ENCODE peak calls at places on chromosomes 16 and 17, in five cellular contexts. One of them, this sample, is unnamed. For H3K36me3, the result is how much of the 10 kb centered on the place peaks cover.

GRCh38 chr16:49902908-49903307 is 47.0 kb upstream of the ZNF423 start:
- DNase-seq in H7: no peak
- DNase-seq in SK-N-MC: no peak
- DNase-seq in tibial nerve: no peak
- DNase-seq in neuronal stem cell: no peak
- DNase-seq in this sample: no peak

GRCh38 chr17:9116861-9117568 is 95.7 kb downstream of the NTN1 start:
- DNase-seq in H7: peak
- DNase-seq in SK-N-MC: no peak
- DNase-seq in tibial nerve: no peak
- DNase-seq in neuronal stem cell: no peak
- DNase-seq in this sample: no peak

GRCh38 chr17:41486809-41487530 is 2.7 kb downstream of the KRT36 start:
- DNase-seq in H7: peak
- DNase-seq in SK-N-MC: no peak
- DNase-seq in tibial nerve: no peak
- DNase-seq in neuronal stem cell: peak
- DNase-seq in this sample: peak

GRCh38 chr17:41547921-41548843 is 20.1 kb upstream of the KRT19 start:
- DNase-seq in H7: no peak
- DNase-seq in SK-N-MC: no peak
- DNase-seq in tibial nerve: no peak
- DNase-seq in neuronal stem cell: no peak
- DNase-seq in this sample: peak

GRCh38 chr17:15364615-15365014 is 23.2 kb upstream of the TEKT3 start:
- DNase-seq in H7: no peak
- DNase-seq in SK-N-MC: no peak
- DNase-seq in tibial nerve: peak
- DNase-seq in neuronal stem cell: no peak
- DNase-seq in this sample: no peak

GRCh38 chr17:34420254-34420766 is 57.3 kb upstream of the CCL1 start:
- DNase-seq in H7: peak
- DNase-seq in SK-N-MC: peak
- DNase-seq in tibial nerve: peak
- DNase-seq in neuronal stem cell: peak
- DNase-seq in this sample: peak

GRCh38 chr16:49700222-49700927 is 155.5 kb downstream of the ZNF423 start:
- DNase-seq in H7: peak
- DNase-seq in SK-N-MC: no peak
- DNase-seq in tibial nerve: peak
- DNase-seq in neuronal stem cell: peak
- DNase-seq in this sample: no peak

GRCh38 chr17:9908649-9909042 is 3.6 kb upstream of the RCVRN start:
- DNase-seq in H7: no peak
- DNase-seq in SK-N-MC: no peak
- DNase-seq in tibial nerve: no peak
- DNase-seq in neuronal stem cell: no peak
- DNase-seq in this sample: no peak

GRCh38 chr17:42198897-42199296 is 4.6 kb upstream of the GHDC start:
- DNase-seq in H7: peak
- DNase-seq in SK-N-MC: no peak
- DNase-seq in tibial nerve: no peak
- DNase-seq in neuronal stem cell: no peak
- DNase-seq in this sample: no peak

GRCh38 chr17:1639549-1639948 is 6.0 kb downstream of the SCARF1 start:
- DNase-seq in H7: peak
- DNase-seq in SK-N-MC: no peak
- DNase-seq in tibial nerve: no peak
- DNase-seq in neuronal stem cell: no peak
- DNase-seq in this sample: no peak

GRCh38 chr17:61404702-61405046 is 5.0 kb downstream of the TBX2 start:
- DNase-seq in H7: peak
- DNase-seq in SK-N-MC: no peak
- DNase-seq in tibial nerve: no peak
- DNase-seq in neuronal stem cell: no peak
- DNase-seq in this sample: no peak

GRCh38 chr17:47172698-47173565 is 16.2 kb downstream of the CDC27 start:
- DNase-seq in H7: no peak
- DNase-seq in SK-N-MC: no peak
- DNase-seq in tibial nerve: no peak
- DNase-seq in neuronal stem cell: no peak
- DNase-seq in this sample: no peak

GRCh38 chr16:11546522-11547485 is 39.9 kb downstream of the LITAF start:
- DNase-seq in H7: no peak
- DNase-seq in SK-N-MC: no peak
- DNase-seq in tibial nerve: no peak
- DNase-seq in neuronal stem cell: no peak
- DNase-seq in this sample: no peak

GRCh38 chr16:77721752-77722314 is 481 bp upstream of the NUDT7 start:
- DNase-seq in H7: no peak
- DNase-seq in SK-N-MC: no peak
- DNase-seq in tibial nerve: no peak
- DNase-seq in neuronal stem cell: no peak
- DNase-seq in this sample: no peak

GRCh38 chr17:27552467-27552779 is 78.6 kb upstream of the LGALS9 start:
- DNase-seq in H7: no peak
- DNase-seq in SK-N-MC: no peak
- DNase-seq in tibial nerve: no peak
- DNase-seq in neuronal stem cell: no peak
- DNase-seq in this sample: no peak

GRCh38 chr17:76398523-76399174 is 14.2 kb downstream of the SPHK1 start:
- DNase-seq in H7: no peak
- DNase-seq in SK-N-MC: no peak
- DNase-seq in tibial nerve: no peak
- DNase-seq in neuronal stem cell: no peak
- DNase-seq in this sample: no peak

GRCh38 chr17:76399175-76400172 is 15.1 kb downstream of the SPHK1 start:
- DNase-seq in H7: no peak
- DNase-seq in SK-N-MC: no peak
- DNase-seq in tibial nerve: no peak
- DNase-seq in neuronal stem cell: no peak
- DNase-seq in this sample: no peak

GRCh38 chr17:76397687-76398522 is 13.5 kb downstream of the SPHK1 start:
- DNase-seq in H7: peak
- DNase-seq in SK-N-MC: peak
- DNase-seq in tibial nerve: peak
- DNase-seq in neuronal stem cell: peak
- DNase-seq in this sample: peak

GRCh38 chr17:76395980-76396379 is 11.6 kb downstream of the SPHK1 start:
- DNase-seq in H7: no peak
- DNase-seq in SK-N-MC: no peak
- DNase-seq in tibial nerve: no peak
- DNase-seq in neuronal stem cell: no peak
- DNase-seq in this sample: no peak

DNA sequence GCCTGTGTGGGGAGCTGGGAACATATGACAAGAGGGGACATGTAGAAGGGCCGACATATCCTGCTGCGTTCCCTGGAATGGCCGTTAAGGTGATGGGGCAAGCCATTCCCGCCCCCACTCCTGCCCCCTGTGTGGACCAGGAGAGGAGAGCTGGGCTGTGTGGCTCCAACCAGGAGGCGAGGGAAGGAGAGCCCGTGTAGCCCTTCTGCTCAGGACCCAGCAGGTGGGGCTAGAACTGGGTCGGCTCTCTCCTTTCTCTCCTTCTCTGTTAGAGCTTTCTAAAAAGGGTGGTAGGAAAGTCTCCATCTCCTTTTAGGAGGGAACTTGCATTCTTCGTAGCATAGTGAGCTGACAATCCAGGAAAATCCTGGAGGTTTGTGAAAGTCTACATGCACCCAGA is 12.8 kb downstream of the SPHK1 start:
- DNase-seq in H7: no peak
- DNase-seq in SK-N-MC: no peak
- DNase-seq in tibial nerve: no peak
- DNase-seq in neuronal stem cell: no peak
- DNase-seq in this sample: no peak
- H3K36me3 ChIP-seq in H7: half or more
- H3K36me3 ChIP-seq in SK-N-MC: half or more
- H3K36me3 ChIP-seq in tibial nerve: half or more
- H3K36me3 ChIP-seq in neuronal stem cell: half or more
- H3K36me3 ChIP-seq in this sample: half or more

DNA sequence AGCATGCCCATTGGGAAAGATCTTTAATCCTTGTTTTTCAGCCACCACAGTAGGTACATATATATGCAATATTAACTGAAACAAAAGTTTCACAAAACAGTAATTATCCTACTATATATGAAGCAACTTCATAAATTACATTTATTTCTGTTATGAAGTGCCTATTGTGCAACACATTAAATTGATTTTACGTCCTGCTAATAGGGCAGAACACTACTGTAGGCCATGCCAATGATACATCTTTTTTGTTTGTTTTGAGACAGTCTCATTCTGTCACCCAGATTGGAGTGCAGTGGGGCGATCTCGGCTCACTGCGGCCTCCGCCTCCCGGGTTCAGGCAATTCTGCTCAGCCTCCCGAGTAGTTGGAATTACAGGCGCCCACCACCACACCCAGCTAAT is 29.1 kb downstream of the SF3B3 start:
- DNase-seq in H7: no peak
- DNase-seq in SK-N-MC: no peak
- DNase-seq in tibial nerve: no peak
- DNase-seq in neuronal stem cell: no peak
- DNase-seq in this sample: no peak
- H3K36me3 ChIP-seq in H7: half or more
- H3K36me3 ChIP-seq in SK-N-MC: half or more
- H3K36me3 ChIP-seq in tibial nerve: half or more
- H3K36me3 ChIP-seq in neuronal stem cell: half or more
- H3K36me3 ChIP-seq in this sample: half or more

GRCh38 chr17:71114911-71115668 is 945.8 kb downstream of the KCNJ2 start:
- DNase-seq in H7: no peak
- DNase-seq in SK-N-MC: no peak
- DNase-seq in tibial nerve: no peak
- DNase-seq in neuronal stem cell: no peak
- DNase-seq in this sample: no peak
- H3K36me3 ChIP-seq in H7: under half
- H3K36me3 ChIP-seq in SK-N-MC: under half
- H3K36me3 ChIP-seq in tibial nerve: under half
- H3K36me3 ChIP-seq in neuronal stem cell: under half
- H3K36me3 ChIP-seq in this sample: under half

GRCh38 chr17:31869797-31870568 is 10.9 kb upstream of the COPRS start:
- DNase-seq in H7: no peak
- DNase-seq in SK-N-MC: peak
- DNase-seq in tibial nerve: no peak
- DNase-seq in neuronal stem cell: no peak
- DNase-seq in this sample: no peak

DNA sequence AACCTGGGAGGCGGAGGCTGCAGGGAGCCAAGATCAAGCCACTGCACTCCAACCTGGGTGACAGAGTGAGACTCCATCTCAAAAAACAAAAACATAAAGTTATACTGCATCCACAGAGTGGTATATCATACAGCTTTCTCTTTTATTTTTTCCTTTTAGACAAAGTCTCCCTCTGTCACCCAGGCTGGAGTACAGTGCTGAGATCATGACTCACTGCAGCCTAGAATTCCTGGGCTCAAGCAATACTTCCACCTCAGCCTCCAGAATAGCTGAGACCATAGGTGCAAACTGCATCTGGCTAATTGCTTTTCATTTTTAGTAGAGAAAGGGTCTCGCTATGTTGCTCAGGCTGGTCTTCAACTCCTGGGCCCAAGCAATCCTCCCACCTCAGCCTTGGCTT is 10.0 kb upstream of the COPRS start:
- DNase-seq in H7: no peak
- DNase-seq in SK-N-MC: no peak
- DNase-seq in tibial nerve: no peak
- DNase-seq in neuronal stem cell: no peak
- DNase-seq in this sample: no peak
- H3K36me3 ChIP-seq in H7: under half
- H3K36me3 ChIP-seq in SK-N-MC: half or more
- H3K36me3 ChIP-seq in tibial nerve: half or more
- H3K36me3 ChIP-seq in neuronal stem cell: under half
- H3K36me3 ChIP-seq in this sample: half or more

GRCh38 chr16:89761304-89761922 is 40.1 kb downstream of the ZNF276 start:
- DNase-seq in H7: no peak
- DNase-seq in SK-N-MC: no peak
- DNase-seq in tibial nerve: no peak
- DNase-seq in neuronal stem cell: no peak
- DNase-seq in this sample: no peak
- H3K36me3 ChIP-seq in H7: under half
- H3K36me3 ChIP-seq in SK-N-MC: under half
- H3K36me3 ChIP-seq in tibial nerve: under half
- H3K36me3 ChIP-seq in neuronal stem cell: under half
- H3K36me3 ChIP-seq in this sample: under half

GRCh38 chr17:20226814-20227482 is 217.8 kb downstream of the SPECC1 start:
- DNase-seq in H7: peak
- DNase-seq in SK-N-MC: peak
- DNase-seq in tibial nerve: peak
- DNase-seq in neuronal stem cell: peak
- DNase-seq in this sample: peak

GRCh38 chr17:20230924-20231323 is 221.8 kb downstream of the SPECC1 start:
- DNase-seq in H7: no peak
- DNase-seq in SK-N-MC: no peak
- DNase-seq in tibial nerve: no peak
- DNase-seq in neuronal stem cell: no peak
- DNase-seq in this sample: no peak

GRCh38 chr17:20228410-20228809 is 219.3 kb downstream of the SPECC1 start:
- DNase-seq in H7: no peak
- DNase-seq in SK-N-MC: no peak
- DNase-seq in tibial nerve: no peak
- DNase-seq in neuronal stem cell: no peak
- DNase-seq in this sample: no peak

GRCh38 chr17:20225162-20226115 is 216.3 kb downstream of the SPECC1 start:
- DNase-seq in H7: no peak
- DNase-seq in SK-N-MC: no peak
- DNase-seq in tibial nerve: no peak
- DNase-seq in neuronal stem cell: no peak
- DNase-seq in this sample: no peak

DNA sequence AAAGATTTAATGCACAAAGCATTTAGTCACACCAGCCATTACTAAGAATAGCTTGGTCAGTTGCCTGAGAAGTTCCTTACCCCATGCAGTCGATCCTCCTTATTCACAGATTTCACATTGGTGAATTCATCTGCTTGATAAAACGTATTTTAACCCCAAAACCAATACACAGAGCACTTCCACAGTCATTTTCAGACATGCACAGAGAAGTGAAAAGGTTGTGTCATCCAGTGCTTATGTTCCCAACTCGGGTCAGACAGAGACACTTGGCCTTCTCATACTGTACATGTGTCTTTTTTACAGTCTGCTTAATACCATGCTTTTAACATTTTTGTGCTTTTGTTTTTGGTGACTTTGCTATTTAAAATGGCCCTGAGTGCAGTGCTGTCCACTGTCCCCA is 219.7 kb downstream of the SPECC1 start:
- DNase-seq in H7: no peak
- DNase-seq in SK-N-MC: no peak
- DNase-seq in tibial nerve: no peak
- DNase-seq in neuronal stem cell: no peak
- DNase-seq in this sample: no peak
- H3K36me3 ChIP-seq in H7: under half
- H3K36me3 ChIP-seq in SK-N-MC: under half
- H3K36me3 ChIP-seq in tibial nerve: half or more
- H3K36me3 ChIP-seq in neuronal stem cell: under half
- H3K36me3 ChIP-seq in this sample: under half

This sample was measured in stomach.